ENCODE peak calls at places on chromosomes 6 and 20, in nine cellular contexts. H is NCI-H2081; Z is transverse colon; F is DMS79 treated with DMSO at 0.1 percent for 48 hours; M is stimulated activated CD8-positive, alpha-beta memory T cell treated with anti-CD3 and anti-CD28 coated beads, Interleukin-15, amount 100 ng/mL, for 24 hours; B is EL; T is mesendoderm; R is CD8-positive, alpha-beta T cell; V is left ventricle myocardium inferior. Y is an unnamed sample.

GRCh38 chr20:61844621-61845020 is 221.1 kb downstream of the TAF4 start:
- DNase-seq in F (no peak), Z (no peak), T (no peak), B (no peak), H (no peak), R (no peak), M (no peak), V (no peak), Y (no peak)

GRCh38 chr20:43722153-43722505 is 4.7 kb downstream of the GTSF1L start:
- DNase-seq in F (no peak), T (no peak), Z (no peak), B (no peak), H (no peak), V (no peak), M (no peak), R (peak; percentile 81), Y (no peak)

GRCh38 chr6:32244946-32245398 is 21.1 kb upstream of the NOTCH4 start:
- DNase-seq in F (peak; percentile 69), R (peak; percentile 69), H (peak; percentile 38), V (peak; percentile 84), M (peak; percentile 56), Z (peak; percentile 81), B (peak; percentile 82), T (peak; percentile 76), Y (peak; percentile 93)

GRCh38 chr20:61871160-61871559 is 194.5 kb downstream of the TAF4 start:
- DNase-seq in T (no peak), V (no peak), R (no peak), M (no peak), Z (no peak), H (no peak), F (no peak), B (no peak), Y (no peak)

GRCh38 chr6:113684382-113684901 is 172.7 kb upstream of the MARCKS start:
- DNase-seq in T (peak; percentile 51), Z (no peak), M (no peak), R (no peak), H (no peak), V (no peak), B (no peak), F (no peak), Y (no peak)

GRCh38 chr20:46550441-46550840 is at the start of gene OCSTAMP:
- DNase-seq in H (no peak), M (no peak), T (no peak), V (no peak), B (no peak), F (no peak), Z (no peak), R (no peak), Y (no peak)

GRCh38 chr6:72789145-72789544 is 167.3 kb downstream of the KCNQ5 start:
- DNase-seq in R (no peak), M (no peak), V (no peak), H (no peak), F (no peak), T (no peak), B (no peak), Z (no peak), Y (no peak)

GRCh38 chr6:122788663-122789062 is 395 bp upstream of the SMPDL3A start:
- DNase-seq in T (no peak), M (no peak), Z (no peak), V (no peak), R (no peak), B (no peak), F (peak; percentile 65), H (no peak), Y (no peak)

GRCh38 chr6:116536216-116536621 is 9.3 kb downstream of the TRAPPC3L start:
- DNase-seq in H (peak; percentile 41), F (peak; percentile 47), V (no peak), T (peak; percentile 78), Z (no peak), M (no peak), R (no peak), B (peak; percentile 70), Y (peak; percentile 20)

GRCh38 chr6:304833-305370 is 12.6 kb downstream of the DUSP22 start:
- DNase-seq in Z (no peak), V (no peak), B (no peak), H (no peak), F (no peak), M (no peak), R (no peak), T (no peak), Y (no peak)

GRCh38 chr6:40346241-40346640 is 240.9 kb downstream of the LRFN2 start:
- DNase-seq in M (no peak), H (no peak), V (no peak), F (no peak), Z (no peak), B (no peak), R (no peak), T (no peak), Y (no peak)

GRCh38 chr6:77401231-77401630 is 62.1 kb downstream of the HTR1B start:
- DNase-seq in H (no peak), M (no peak), B (peak; percentile 19), Z (no peak), R (no peak), T (no peak), F (no peak), V (no peak), Y (no peak)

GRCh38 chr20:24993337-24994185 is 1.0 kb upstream of the APMAP start:
- DNase-seq in F (peak; percentile 56), M (no peak), V (no peak), B (peak; percentile 61), Z (no peak), R (no peak), H (peak; percentile 41), T (no peak), Y (no peak)

GRCh38 chr6:136763716-136764521 is 28.4 kb downstream of the MAP3K5 start:
- DNase-seq in B (no peak), R (no peak), T (no peak), M (no peak), F (no peak), V (no peak), Z (no peak), H (no peak), Y (no peak)

GRCh38 chr6:159633196-159633595 is 59.8 kb downstream of the SOD2 start:
- DNase-seq in F (no peak), M (no peak), T (peak; percentile 26), R (no peak), H (no peak), B (peak; percentile 39), V (no peak), Z (no peak), Y (peak; percentile 49)

GRCh38 chr6:16337280-16337975 is 99.0 kb downstream of the GMPR start:
- DNase-seq in Z (peak; percentile 76), H (no peak), F (no peak), R (no peak), V (peak; percentile 97), B (peak; percentile 96), T (no peak), M (no peak), Y (no peak)

GRCh38 chr6:169251371-169251802 is 2.3 kb downstream of the THBS2 start:
- DNase-seq in T (no peak), B (peak; percentile 16), H (no peak), M (no peak), F (no peak), R (no peak), V (no peak), Z (no peak), Y (peak; percentile 61)

GRCh38 chr20:43915209-43916072 is 789 bp downstream of the TOX2 start:
- DNase-seq in R (peak; percentile 63), H (no peak), Z (peak; percentile 30), B (peak; percentile 37), F (no peak), V (no peak), M (peak; percentile 12), T (peak; percentile 54), Y (peak; percentile 88)

GRCh38 chr6:1787894-1788293 is 178.2 kb downstream of the FOXC1 start:
- DNase-seq in B (peak; percentile 45), H (no peak), R (no peak), Z (no peak), T (no peak), F (no peak), M (no peak), V (no peak), Y (no peak)

GRCh38 chr6:106444777-106445507 is 84.4 kb downstream of the CRYBG1 start:
- DNase-seq in M (no peak), H (peak; percentile 54), Z (no peak), V (no peak), T (peak; percentile 75), B (peak; percentile 64), F (peak; percentile 61), R (no peak), Y (peak; percentile 62)

GRCh38 chr20:48283470-48284110 is 498.3 kb upstream of the SULF2 start:
- DNase-seq in V (peak; percentile 42), B (peak; percentile 94), R (no peak), T (no peak), M (no peak), Z (peak; percentile 25), F (no peak), H (peak; percentile 30), Y (no peak)

GRCh38 chr20:59805266-59805665 is 128.2 kb downstream of the SYCP2 start:
- DNase-seq in T (peak; percentile 26), M (no peak), H (no peak), B (no peak), R (no peak), Z (no peak), V (no peak), F (no peak), Y (peak; percentile 13)

GRCh38 chr6:108660251-108660650 is 99.5 kb downstream of the FOXO3 start:
- DNase-seq in F (no peak), B (no peak), H (no peak), T (no peak), V (no peak), M (no peak), Z (no peak), R (no peak), Y (no peak)

GRCh38 chr6:46501136-46502089 is 10.2 kb upstream of the RCAN2 start:
- DNase-seq in Z (no peak), V (no peak), M (no peak), R (no peak), T (peak; percentile 18), H (no peak), B (no peak), F (no peak), Y (no peak)

GRCh38 chr20:60073086-60073485 is 114.9 kb downstream of the CDH26 start:
- DNase-seq in F (no peak), Z (no peak), V (no peak), M (no peak), T (no peak), H (no peak), B (no peak), R (no peak), Y (no peak)

GRCh38 chr20:8972963-8973362 is 95.9 kb upstream of the PLCB4 start:
- DNase-seq in Z (no peak), T (no peak), H (no peak), F (no peak), R (no peak), B (no peak), M (no peak), V (no peak), Y (no peak)

GRCh38 chr6:6801635-6802218 is 213.2 kb downstream of the LY86 start:
- DNase-seq in F (no peak), Z (no peak), V (no peak), M (no peak), B (no peak), H (no peak), T (no peak), R (no peak), Y (no peak)

GRCh38 chr20:24779166-24779565 is 169.9 kb upstream of the CST7 start:
- DNase-seq in B (no peak), F (peak; percentile 56), Z (no peak), T (no peak), M (no peak), H (no peak), V (no peak), R (no peak), Y (no peak)

GRCh38 chr6:47992805-47993204 is 118.2 kb downstream of the PTCHD4 start:
- DNase-seq in V (no peak), T (no peak), H (no peak), M (no peak), F (no peak), B (no peak), Z (no peak), R (no peak), Y (no peak)

GRCh38 chr20:1434571-1435336 is 31.9 kb downstream of the NSFL1C start:
- DNase-seq in R (peak; percentile 52), Z (peak; percentile 51), V (no peak), B (peak; percentile 92), T (peak; percentile 67), F (no peak), H (peak; percentile 65), M (peak; percentile 8), Y (no peak)

GRCh38 chr6:131281471-131282270 is 146.4 kb downstream of the AKAP7 start:
- DNase-seq in T (peak; percentile 69), H (no peak), R (peak; percentile 82), M (no peak), F (no peak), Z (peak; percentile 41), V (peak; percentile 19), B (no peak), Y (peak; percentile 11)

Y was measured in H7.